ENCODE peak calls at places on chromosomes 7 and 10, in four cellular contexts. G is CD8-positive, alpha-beta memory T cell; O is GM12892; P is OCI-M1. K is an unnamed sample.

GRCh38 chr7:27916372-27916771 is 176.4 kb downstream of the TAX1BP1 start:
- DNase-seq in G (no peak), O (no peak), P (no peak), K (no peak)

GRCh38 chr10:62437696-62438095 is 63.5 kb downstream of the ZNF365 start:
- DNase-seq in G (no peak), O (no peak), P (peak; percentile 84), K (peak; percentile 25)

GRCh38 chr7:16644624-16644986 is 949 bp downstream of the ANKMY2 start:
- DNase-seq in G (peak; percentile 61), O (no peak), P (peak; percentile 62), K (peak; percentile 53)

GRCh38 chr10:70967591-70968588 is 79.5 kb upstream of the PCBD1 start:
- DNase-seq in G (no peak), O (peak; percentile 56), P (no peak), K (no peak)

GRCh38 chr10:124329941-124330340 is 88.8 kb downstream of the OAT start:
- DNase-seq in G (no peak), O (no peak), P (no peak), K (no peak)

GRCh38 chr10:33965795-33966581 is 631.5 kb upstream of the NRP1 start:
- DNase-seq in G (no peak), O (no peak), P (peak; percentile 26), K (no peak)

GRCh38 chr10:114704720-114705119 is 46.6 kb upstream of the ABLIM1 start:
- DNase-seq in G (no peak), O (no peak), P (no peak), K (no peak)

GRCh38 chr7:131034166-131034881 is 293.4 kb upstream of the MKLN1 start:
- DNase-seq in G (no peak), O (no peak), P (no peak), K (no peak)

GRCh38 chr10:27529010-27529783 is 25.1 kb downstream of the RAB18 start:
- DNase-seq in G (no peak), O (no peak), P (peak; percentile 86), K (no peak)

GRCh38 chr7:122528879-122529481 is 169.9 kb downstream of the RNF133 start:
- DNase-seq in G (no peak), O (no peak), P (peak; percentile 51), K (no peak)

GRCh38 chr7:74256446-74257408 is 2.5 kb upstream of the RFC2 start:
- DNase-seq in G (no peak), O (no peak), P (peak; percentile 36), K (no peak)

GRCh38 chr7:757741-758163 is 30.7 kb upstream of the PRKAR1B start:
- DNase-seq in G (no peak), O (no peak), P (no peak), K (no peak)

GRCh38 chr10:1499344-1499957 is 237.9 kb downstream of the ADARB2 start:
- DNase-seq in G (no peak), O (no peak), P (no peak), K (no peak)

GRCh38 chr10:87617503-87617902 is 42.2 kb upstream of the PAPSS2 start:
- DNase-seq in G (no peak), O (no peak), P (no peak), K (no peak)

GRCh38 chr10:131043039-131043691 is 268.4 kb downstream of the TCERG1L start:
- DNase-seq in G (no peak), O (no peak), P (no peak), K (no peak)

GRCh38 chr7:12297709-12298108 is 86.6 kb downstream of the TMEM106B start:
- DNase-seq in G (no peak), O (no peak), P (no peak), K (no peak)

GRCh38 chr10:62562795-62563194 is 188.6 kb downstream of the ZNF365 start:
- DNase-seq in G (no peak), O (no peak), P (no peak), K (no peak)

GRCh38 chr10:110643670-110644597 is at the start of gene RBM20:
- DNase-seq in G (no peak), O (peak; percentile 20), P (no peak), K (peak; percentile 80)

GRCh38 chr7:117124585-117125220 is 171.4 kb downstream of the ST7 start:
- DNase-seq in G (peak; percentile 11), O (no peak), P (peak; percentile 94), K (no peak)

GRCh38 chr10:123966896-123967231 is 75.3 kb upstream of the CPXM2 start:
- DNase-seq in G (no peak), O (no peak), P (no peak), K (no peak)

GRCh38 chr7:97064972-97065587 is 40.4 kb upstream of the DLX5 start:
- DNase-seq in G (no peak), O (peak; percentile 19), P (peak; percentile 88), K (peak; percentile 36)

GRCh38 chr7:90973146-90973545 is 291.1 kb upstream of the FZD1 start:
- DNase-seq in G (no peak), O (no peak), P (no peak), K (no peak)

GRCh38 chr7:2723138-2723850 is 35.3 kb downstream of the AMZ1 start:
- DNase-seq in G (no peak), O (no peak), P (no peak), K (no peak)

GRCh38 chr7:45701701-45702460 is 127.7 kb downstream of the ADCY1 start:
- DNase-seq in G (no peak), O (no peak), P (no peak), K (no peak)

GRCh38 chr7:34115503-34115902 is 210.2 kb downstream of the BMPER start:
- DNase-seq in G (no peak), O (no peak), P (no peak), K (no peak)

GRCh38 chr10:74150151-74151056 is at the start of gene AP3M1:
- DNase-seq in G (peak; percentile 81), O (peak; percentile 73), P (no peak), K (peak; percentile 73)

GRCh38 chr7:55160539-55160938 is 141.7 kb downstream of the EGFR start:
- DNase-seq in G (no peak), O (no peak), P (no peak), K (no peak)

GRCh38 chr7:80662252-80662651 is 23.8 kb downstream of the CD36 start:
- DNase-seq in G (no peak), O (no peak), P (no peak), K (no peak)

GRCh38 chr7:69399038-69399800 is 199.1 kb upstream of the AUTS2 start:
- DNase-seq in G (no peak), O (no peak), P (no peak), K (no peak)

GRCh38 chr10:7054915-7055314 is 355.9 kb downstream of the SFMBT2 start:
- DNase-seq in G (no peak), O (no peak), P (peak; percentile 36), K (peak; percentile 6)

GRCh38 chr10:79424221-79425073 is 21.0 kb downstream of the ZCCHC24 start:
- DNase-seq in G (no peak), O (no peak), P (no peak), K (no peak)

GRCh38 chr7:40644454-40645188 is 509.8 kb downstream of the SUGCT start:
- DNase-seq in G (no peak), O (no peak), P (no peak), K (no peak)